ENCODE peak calls at places on chromosomes 7 and 10, in six cellular contexts. A, O, B, P, U and I are unnamed samples.

GRCh38 chr10:111104811-111105210 is 28.0 kb downstream of the ADRA2A start:
- DNase-seq in P (no peak), U (no peak), A (no peak), O (no peak), B (no peak), I (no peak)

GRCh38 chr10:82251222-82251977 is 376.4 kb downstream of the NRG3 start:
- DNase-seq in P (no peak), U (no peak), B (no peak), O (no peak), A (no peak), I (no peak)

GRCh38 chr7:50449881-50450690 is at the start of gene FIGNL1:
- DNase-seq in B (peak; percentile 72), A (peak; percentile 55), O (peak; percentile 72), P (peak; percentile 89), U (peak; percentile 77), I (peak; percentile 65)

GRCh38 chr7:26081627-26082026 is 70.4 kb upstream of the NFE2L3 start:
- DNase-seq in A (no peak), P (no peak), B (no peak), O (no peak), U (no peak), I (no peak)

GRCh38 chr10:97584060-97584797 is at the start of gene HOGA1:
- DNase-seq in B (peak; percentile 71), U (peak; percentile 74), A (peak; percentile 84), O (peak; percentile 94), P (no peak), I (peak; percentile 92)

GRCh38 chr7:134740364-134740763 is 39.1 kb upstream of the CALD1 start:
- DNase-seq in P (no peak), U (no peak), O (no peak), A (no peak), B (no peak), I (no peak)

GRCh38 chr7:17913250-17913649 is 27.0 kb downstream of the SNX13 start:
- DNase-seq in P (no peak), U (no peak), B (no peak), O (no peak), A (no peak), I (no peak)

GRCh38 chr10:12566161-12567115 is 217.1 kb downstream of the CAMK1D start:
- DNase-seq in U (peak; percentile 51), P (no peak), A (no peak), B (no peak), O (no peak), I (no peak)

GRCh38 chr7:149369497-149369896 is 91.4 kb downstream of the ZNF777 start:
- DNase-seq in P (no peak), A (peak; percentile 12), O (no peak), U (no peak), B (no peak), I (no peak)

GRCh38 chr10:119917777-119918176 is 25.2 kb downstream of the SEC23IP start:
- DNase-seq in P (no peak), B (no peak), A (no peak), U (no peak), O (no peak), I (no peak)

GRCh38 chr7:136009488-136010079 is 32.4 kb upstream of the MTPN start:
- DNase-seq in A (peak; percentile 22), B (no peak), U (peak; percentile 46), O (peak; percentile 12), P (no peak), I (peak; percentile 15)

GRCh38 chr10:69874464-69874863 is 72.8 kb downstream of the COL13A1 start:
- DNase-seq in A (no peak), O (peak; percentile 61), B (no peak), U (peak; percentile 89), P (no peak), I (peak; percentile 69)

GRCh38 chr7:520503-521161 is 986 bp upstream of the PDGFA start:
- DNase-seq in A (no peak), U (no peak), O (no peak), B (no peak), P (peak; percentile 60), I (no peak)

GRCh38 chr7:132709971-132710567 is 133.8 kb upstream of the PLXNA4 start:
- DNase-seq in B (no peak), U (peak; percentile 27), O (peak; percentile 7), A (peak; percentile 24), P (peak; percentile 55), I (no peak)

GRCh38 chr7:64877714-64878610 is 25.1 kb upstream of the ZNF273 start:
- DNase-seq in O (no peak), P (peak; percentile 28), B (no peak), A (no peak), U (peak; percentile 4), I (no peak)

GRCh38 chr7:45885264-45885882 is 2.9 kb upstream of the IGFBP1 start:
- DNase-seq in O (peak; percentile 31), U (no peak), A (peak; percentile 16), P (no peak), B (no peak), I (peak; percentile 81)

GRCh38 chr7:5083291-5083690 is 37.6 kb downstream of the RBAK start:
- DNase-seq in A (no peak), O (no peak), U (no peak), B (no peak), P (no peak), I (no peak)

GRCh38 chr7:105691029-105691691 is 109.9 kb upstream of the EFCAB10 start:
- DNase-seq in O (peak; percentile 21), B (no peak), A (no peak), P (peak; percentile 74), U (peak; percentile 64), I (no peak)

GRCh38 chr10:118956253-118957140 is 73.0 kb upstream of the NANOS1 start:
- DNase-seq in P (peak; percentile 44), A (no peak), B (no peak), U (no peak), O (no peak), I (no peak)

GRCh38 chr7:132991615-132992587 is 90.0 kb downstream of the CHCHD3 start:
- DNase-seq in A (no peak), U (no peak), B (no peak), P (no peak), O (no peak), I (no peak)

GRCh38 chr10:123896217-123896927 is 4.8 kb upstream of the CPXM2 start:
- DNase-seq in P (no peak), A (no peak), B (no peak), U (no peak), O (no peak), I (no peak)

GRCh38 chr10:12350167-12350872 is 973 bp downstream of the CAMK1D start:
- DNase-seq in U (peak; percentile 21), P (peak; percentile 66), O (no peak), A (no peak), B (peak; percentile 42), I (peak; percentile 52)

GRCh38 chr7:13032524-13032923 is 345.1 kb downstream of the ARL4A start:
- DNase-seq in U (no peak), O (no peak), A (no peak), B (no peak), P (no peak), I (no peak)

GRCh38 chr10:95201736-95202135 is 7.7 kb downstream of the ACSM6 start:
- DNase-seq in O (peak; percentile 40), U (peak; percentile 66), A (peak; percentile 46), P (no peak), B (no peak), I (peak; percentile 60)

GRCh38 chr10:96470108-96470743 is 43.5 kb downstream of the TLL2 start:
- DNase-seq in A (peak; percentile 24), P (peak; percentile 60), U (peak; percentile 49), B (peak; percentile 10), O (peak; percentile 59), I (peak; percentile 44)

GRCh38 chr10:45442670-45443069 is 68.7 kb downstream of the ALOX5 start:
- DNase-seq in P (no peak), O (no peak), U (no peak), B (no peak), A (no peak), I (no peak)

GRCh38 chr7:128885370-128886187 is 22.9 kb downstream of the ATP6V1F start:
- DNase-seq in U (no peak), B (no peak), O (no peak), P (no peak), A (no peak), I (no peak)

GRCh38 chr7:96778263-96778662 is 68.6 kb upstream of the SEM1 start:
- DNase-seq in P (no peak), O (no peak), U (no peak), A (peak; percentile 4), B (no peak), I (no peak)

GRCh38 chr7:124275411-124275810 is 242.5 kb upstream of the TMEM229A start:
- DNase-seq in P (no peak), O (no peak), A (no peak), B (no peak), U (no peak), I (no peak)

GRCh38 chr10:73494877-73495225 is 973 bp downstream of the PPP3CB start:
- DNase-seq in A (no peak), P (no peak), U (no peak), O (no peak), B (no peak), I (no peak)

GRCh38 chr7:28346972-28347371 is 65.3 kb upstream of the CREB5 start:
- DNase-seq in A (no peak), O (no peak), P (no peak), U (no peak), B (no peak), I (no peak)

GRCh38 chr10:114131094-114131493 is 42.9 kb downstream of the CCDC186 start:
- DNase-seq in P (no peak), A (no peak), U (no peak), B (no peak), O (no peak), I (no peak)

GRCh38 chr10:23702977-23703414 is 264.1 kb downstream of the OTUD1 start:
- DNase-seq in U (peak; percentile 41), O (peak; percentile 24), A (peak; percentile 70), P (peak; percentile 53), B (no peak), I (peak; percentile 38)

GRCh38 chr7:81150951-81151361 is 232.1 kb upstream of the SEMA3C start:
- DNase-seq in P (no peak), U (peak; percentile 13), B (no peak), O (no peak), A (no peak), I (no peak)

GRCh38 chr7:100894860-100895700 is 608 bp downstream of the ACHE start:
- DNase-seq in P (peak; percentile 86), A (no peak), U (peak; percentile 23), B (no peak), O (no peak), I (no peak)

GRCh38 chr7:1964913-1965578 is 267.7 kb downstream of the MAD1L1 start:
- DNase-seq in A (no peak), P (no peak), U (no peak), O (no peak), B (no peak), I (no peak)